ENCODE peak calls at places on chromosome 7, in eight cellular contexts. O is fibroblast of the aortic adventitia, D is ovary, P is neural crest cell, M is RWPE1, G is left ventricle myocardium inferior, X is Panc1, L is prostate gland. J is an unnamed sample.

GRCh38 chr7:32167256-32167655 is 97.0 kb upstream of the PDE1C start:
- DNase-seq in D (no peak), L (no peak), P (no peak), X (no peak), O (no peak), M (no peak), G (no peak), J (no peak)

GRCh38 chr7:65477326-65477725 is 103.7 kb downstream of the ZNF92 start:
- DNase-seq in P (peak), G (no peak), O (no peak), X (no peak), D (no peak), L (no peak), M (peak), J (no peak)

GRCh38 chr7:147483634-147484292 is 1106.8 kb upstream of the C7orf33 start:
- DNase-seq in O (peak), D (no peak), L (no peak), M (no peak), G (no peak), P (no peak), X (no peak), J (no peak)

GRCh38 chr7:95690367-95690947 is 81.9 kb upstream of the DYNC1I1 start:
- DNase-seq in P (peak), M (no peak), D (no peak), O (peak), G (no peak), X (peak), L (no peak), J (peak)

GRCh38 chr7:44521347-44522095 is 19.6 kb downstream of the NPC1L1 start:
- DNase-seq in X (no peak), P (no peak), O (no peak), L (no peak), D (no peak), G (no peak), M (no peak), J (no peak)

GRCh38 chr7:67105382-67105781 is 108.7 kb downstream of the TYW1 start:
- DNase-seq in P (no peak), X (no peak), M (no peak), G (no peak), L (no peak), D (no peak), O (peak), J (no peak)

GRCh38 chr7:3033581-3033980 is 10.1 kb downstream of the CARD11 start:
- DNase-seq in G (no peak), P (no peak), X (no peak), O (no peak), L (no peak), D (no peak), M (no peak), J (no peak)

GRCh38 chr7:154647625-154648024 is 355.3 kb downstream of the PAXIP1 start:
- DNase-seq in O (no peak), D (no peak), L (no peak), G (no peak), X (no peak), M (no peak), P (no peak), J (no peak)

GRCh38 chr7:136074840-136075239 is 97.7 kb upstream of the MTPN start:
- DNase-seq in P (no peak), D (no peak), L (no peak), X (no peak), M (no peak), G (no peak), O (no peak), J (no peak)

GRCh38 chr7:105644937-105645336 is 63.6 kb upstream of the EFCAB10 start:
- DNase-seq in M (no peak), P (no peak), L (no peak), X (no peak), G (no peak), O (no peak), D (no peak), J (no peak)

GRCh38 chr7:92740134-92740533 is 96.2 kb downstream of the CDK6 start:
- DNase-seq in P (no peak), G (no peak), D (no peak), L (no peak), X (no peak), M (no peak), O (peak), J (no peak)

GRCh38 chr7:134593530-134594392 is 44.9 kb downstream of the AKR1B15 start:
- DNase-seq in G (peak), X (no peak), L (peak), O (peak), M (no peak), P (no peak), D (peak), J (no peak)

GRCh38 chr7:116630932-116631449 is 41.0 kb upstream of the MET start:
- DNase-seq in P (no peak), G (peak), L (no peak), O (peak), D (no peak), X (peak), M (peak), J (peak)

DNA sequence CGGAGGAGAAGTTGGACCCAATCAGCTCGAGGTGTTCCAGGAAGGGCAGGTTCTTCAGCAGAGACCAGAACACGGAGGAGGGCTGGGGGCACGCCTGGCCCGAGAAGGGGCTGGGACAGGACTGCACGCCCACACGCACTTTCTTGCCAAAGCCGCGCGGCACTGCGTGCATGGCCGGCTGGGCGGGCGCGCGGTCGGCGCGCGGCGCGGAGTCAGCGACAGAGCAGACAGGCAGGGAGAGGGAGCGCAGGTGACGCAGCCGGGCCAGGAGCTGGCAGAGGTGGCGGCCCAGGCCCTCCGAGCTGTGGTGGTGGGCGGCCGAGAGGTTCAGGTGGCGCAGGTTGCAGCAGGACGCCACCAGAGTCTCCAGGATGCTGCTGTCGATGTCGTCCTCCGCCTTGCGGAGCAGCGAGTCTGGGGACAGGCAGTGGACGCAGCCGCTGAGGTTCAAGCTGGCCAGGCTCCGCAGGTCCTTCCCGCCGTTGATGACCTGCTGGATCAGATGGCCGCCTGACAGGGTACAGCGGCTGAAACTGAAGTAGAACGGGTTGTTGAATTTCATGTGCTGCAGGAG is 77.2 kb upstream of the TNRC18 start:
- DNase-seq in D (no peak), O (no peak), G (no peak), P (no peak), X (no peak), L (no peak), M (no peak), J (no peak)
- TF ChIP-seq CTCF in D (no peak), O (no peak), G (no peak), P (no peak), X (no peak), L (no peak), M (no peak), J (no peak)

GRCh38 chr7:138649506-138649905 is 51.7 kb downstream of the SVOPL start:
- DNase-seq in G (no peak), D (no peak), M (no peak), P (no peak), X (no peak), L (no peak), O (no peak), J (no peak)

DNA sequence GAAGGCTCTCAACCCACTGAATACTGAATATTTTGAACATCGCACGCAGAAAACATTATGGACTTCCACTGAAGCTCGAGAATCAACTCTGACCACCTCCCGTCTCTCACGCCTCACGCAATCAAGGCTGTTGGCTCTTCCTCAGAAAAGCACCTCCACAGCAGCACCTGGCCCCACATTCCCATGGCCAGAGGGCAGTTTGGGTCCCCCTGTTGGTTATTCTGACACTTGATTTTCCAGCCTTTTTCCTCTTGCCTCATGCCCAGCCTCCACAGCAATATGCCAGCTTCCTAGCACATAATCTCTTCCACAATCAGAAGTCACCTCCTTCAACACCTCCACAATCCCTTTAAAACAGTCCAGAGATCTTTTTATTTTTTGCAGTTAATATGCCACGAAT is 55.9 kb downstream of the SVOPL start:
- DNase-seq in G (no peak), M (no peak), L (no peak), O (no peak), D (no peak), X (no peak), P (no peak), J (no peak)
- TF ChIP-seq CTCF in G (no peak), M (no peak), L (no peak), O (no peak), D (no peak), X (no peak), P (no peak), J (no peak)

DNA sequence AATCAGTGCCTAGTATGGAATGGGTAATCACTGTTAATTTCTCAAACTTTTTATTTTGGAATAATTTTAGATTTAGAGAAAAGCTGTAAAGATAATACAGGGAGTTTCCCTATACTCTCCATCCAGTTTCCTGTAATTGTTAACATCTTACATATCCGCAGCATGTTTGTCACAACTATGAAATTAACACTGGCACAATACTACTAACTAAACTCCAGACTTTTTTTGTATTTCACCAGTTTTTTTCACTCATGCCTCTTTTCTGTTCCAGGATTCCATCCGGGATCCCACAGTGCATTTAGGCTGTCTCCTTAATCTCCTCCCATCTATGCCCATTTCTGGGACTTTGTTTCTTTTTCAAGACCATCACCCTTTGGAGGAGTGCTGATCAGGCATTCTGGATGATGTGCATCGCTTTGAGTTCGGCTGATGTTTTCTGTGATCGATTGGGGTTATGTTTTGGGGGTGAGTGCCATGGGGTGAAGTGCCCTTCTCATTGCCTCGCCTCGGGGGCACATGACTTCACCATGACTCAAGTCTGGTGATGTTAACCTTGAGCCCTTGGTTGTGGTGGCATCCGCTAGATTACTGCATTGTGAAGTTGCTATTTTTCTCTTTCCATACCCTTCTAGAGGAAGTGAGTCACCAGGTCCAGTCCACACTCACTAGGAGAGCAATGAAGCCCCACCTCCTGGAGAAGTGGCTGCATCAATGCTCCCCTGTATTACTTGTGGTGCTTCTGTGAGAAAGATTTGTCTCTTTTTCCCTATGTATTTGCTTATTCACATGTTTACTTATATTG is 43.9 kb upstream of the GRB10 start:
- DNase-seq in G (no peak), O (peak), L (no peak), P (no peak), X (peak), D (no peak), M (peak), J (peak)
- TF ChIP-seq CTCF in G (no peak), O (peak), L (no peak), P (no peak), X (no peak), D (no peak), M (no peak), J (no peak)

GRCh38 chr7:158064631-158065030 is 523.0 kb downstream of the PTPRN2 start:
- DNase-seq in X (no peak), P (no peak), L (no peak), M (no peak), G (no peak), D (no peak), O (no peak), J (no peak)
- TF ChIP-seq CTCF in X (no peak), P (no peak), L (no peak), M (no peak), G (no peak), D (no peak), O (no peak), J (no peak)

GRCh38 chr7:128389085-128389814 is 20.5 kb downstream of the IMPDH1 start:
- DNase-seq in L (no peak), G (no peak), P (no peak), O (no peak), M (no peak), X (no peak), D (no peak), J (no peak)
- TF ChIP-seq CTCF in L (no peak), G (no peak), P (no peak), O (no peak), M (no peak), X (no peak), D (no peak), J (no peak)

GRCh38 chr7:157406971-157407370 is 70.2 kb downstream of the DNAJB6 start:
- DNase-seq in O (no peak), P (no peak), D (no peak), L (no peak), M (no peak), G (no peak), X (no peak), J (no peak)

GRCh38 chr7:157405501-157405900 is 68.7 kb downstream of the DNAJB6 start:
- DNase-seq in D (no peak), M (no peak), X (no peak), P (no peak), L (no peak), G (no peak), O (no peak), J (no peak)

GRCh38 chr7:157407512-157408257 is 70.9 kb downstream of the DNAJB6 start:
- DNase-seq in M (no peak), O (no peak), D (no peak), X (no peak), L (no peak), G (peak), P (no peak), J (no peak)

GRCh38 chr7:157404845-157405481 is 68.2 kb downstream of the DNAJB6 start:
- DNase-seq in L (no peak), M (peak), D (peak), X (peak), P (no peak), G (no peak), O (peak), J (peak)

GRCh38 chr7:157405914-157406810 is 69.4 kb downstream of the DNAJB6 start:
- DNase-seq in G (peak), M (no peak), L (no peak), D (no peak), O (no peak), P (no peak), X (no peak), J (no peak)
- TF ChIP-seq CTCF in G (peak), M (no peak), L (no peak), D (no peak), O (no peak), P (peak), X (no peak), J (no peak)

J was measured in Calu3.